ENCODE peak calls at places on chromosomes 13 and 19, in four cellular contexts. O, V, N and T are unnamed samples.

GRCh38 chr19:17394891-17395415 is 957 bp upstream of the CCDC194 start:
- DNase-seq in V (peak; percentile 66), O (peak; percentile 78), N (peak; percentile 80), T (peak; percentile 45)

GRCh38 chr19:27966390-27966816 is 1246.5 kb downstream of the UQCRFS1 start:
- DNase-seq in N (no peak), V (no peak), O (no peak), T (no peak)

GRCh38 chr13:40777166-40777956 is 6.4 kb upstream of the MRPS31 start:
- DNase-seq in N (no peak), V (peak; percentile 27), O (peak; percentile 72), T (no peak)

GRCh38 chr19:16571689-16572331 is 405 bp downstream of the SLC35E1 start:
- DNase-seq in V (no peak), O (no peak), N (peak; percentile 26), T (no peak)

GRCh38 chr19:45769821-45770191 is 754 bp upstream of the SIX5 start:
- DNase-seq in O (peak; percentile 68), N (peak; percentile 50), V (no peak), T (no peak)

GRCh38 chr13:58025821-58026220 is 394.3 kb downstream of the PCDH17 start:
- DNase-seq in O (no peak), N (no peak), V (no peak), T (no peak)

GRCh38 chr13:114097504-114097892 is 34.9 kb downstream of the RASA3 start:
- DNase-seq in O (no peak), N (no peak), V (no peak), T (no peak)

GRCh38 chr19:51224163-51224641 is 678 bp upstream of the CD33 start:
- DNase-seq in N (no peak), V (no peak), O (no peak), T (no peak)

GRCh38 chr19:49125025-49125731 is 5.8 kb downstream of the PPFIA3 start:
- DNase-seq in N (no peak), O (peak; percentile 91), V (no peak), T (no peak)

GRCh38 chr13:31200636-31200970 is 828 bp downstream of the B3GLCT start:
- DNase-seq in N (peak; percentile 61), O (peak; percentile 54), V (peak; percentile 29), T (peak; percentile 20)

GRCh38 chr13:57996717-57997116 is 365.2 kb downstream of the PCDH17 start:
- DNase-seq in N (no peak), V (no peak), O (no peak), T (no peak)

GRCh38 chr13:43878897-43879322 is 630 bp downstream of the CCDC122 start:
- DNase-seq in V (no peak), O (peak; percentile 70), N (peak; percentile 85), T (peak; percentile 30)

GRCh38 chr19:34504809-34505291 is 23.3 kb downstream of the WTIP start:
- DNase-seq in V (no peak), O (no peak), N (no peak), T (no peak)

GRCh38 chr19:47444388-47444821 is 25.1 kb upstream of the MEIS3 start:
- DNase-seq in V (no peak), N (no peak), O (no peak), T (no peak)

GRCh38 chr13:62747629-62748028 is 1332.0 kb upstream of the PCDH20 start:
- DNase-seq in N (no peak), O (no peak), V (no peak), T (no peak)

GRCh38 chr13:41587490-41587889 is 130.1 kb downstream of the RGCC start:
- DNase-seq in N (no peak), O (no peak), V (no peak), T (no peak)

GRCh38 chr19:1235625-1236538 is 1.9 kb downstream of the CBARP start:
- DNase-seq in V (no peak), N (no peak), O (no peak), T (no peak)

GRCh38 chr13:62643007-62643483 is 1227.4 kb upstream of the PCDH20 start:
- DNase-seq in N (no peak), O (no peak), V (no peak), T (no peak)

GRCh38 chr19:7869453-7869909 is 4.7 kb downstream of the PRR36 start:
- DNase-seq in N (no peak), O (peak; percentile 82), V (peak; percentile 81), T (peak; percentile 58)

GRCh38 chr19:1773173-1773572 is 19.9 kb downstream of the ONECUT3 start:
- DNase-seq in N (no peak), O (no peak), V (no peak), T (no peak)

GRCh38 chr19:17184381-17184841 is 30.7 kb upstream of the USE1 start:
- DNase-seq in O (no peak), V (peak; percentile 21), N (no peak), T (peak; percentile 22)

GRCh38 chr13:102277286-102277685 is 124.6 kb downstream of the FGF14 start:
- DNase-seq in N (no peak), O (no peak), V (no peak), T (no peak)

GRCh38 chr13:32092471-32092870 is 60.9 kb downstream of the FRY start:
- DNase-seq in O (no peak), N (no peak), V (no peak), T (no peak)

GRCh38 chr19:17946965-17947784 is 14.4 kb downstream of the CCDC124 start:
- DNase-seq in V (no peak), N (no peak), O (no peak), T (no peak)

GRCh38 chr19:16608290-16608704 is 19.7 kb downstream of the MED26 start:
- DNase-seq in O (no peak), N (peak; percentile 58), V (no peak), T (no peak)

GRCh38 chr19:40284251-40284500 is 969 bp downstream of the AKT2 start:
- DNase-seq in N (no peak), V (no peak), O (no peak), T (no peak)

GRCh38 chr13:79642596-79642995 is 161.6 kb downstream of the NDFIP2 start:
- DNase-seq in O (no peak), N (no peak), V (no peak), T (no peak)

GRCh38 chr13:113532156-113532806 is 41.8 kb upstream of the DCUN1D2 start:
- DNase-seq in O (no peak), N (no peak), V (no peak), T (no peak)

GRCh38 chr19:49368711-49369358 is 5.2 kb downstream of the DKKL1 start:
- DNase-seq in O (no peak), V (no peak), N (no peak), T (no peak)

GRCh38 chr13:112693831-112694497 is 4.1 kb downstream of the ATP11A start:
- DNase-seq in N (peak; percentile 43), O (no peak), V (no peak), T (no peak)

GRCh38 chr19:7987084-7987768 is 18.2 kb downstream of the ELAVL1 start:
- DNase-seq in O (no peak), V (no peak), N (no peak), T (no peak)

GRCh38 chr13:78625384-78625783 is 22.0 kb upstream of the POU4F1 start:
- DNase-seq in N (no peak), V (no peak), O (no peak), T (no peak)

GRCh38 chr19:14769201-14769600 is 9.2 kb downstream of the ADGRE2 start:
- DNase-seq in O (no peak), N (no peak), V (no peak), T (no peak)

GRCh38 chr19:29375429-29376093 is 150.2 kb upstream of the VSTM2B start:
- DNase-seq in O (peak; percentile 3), V (no peak), N (no peak), T (no peak)

GRCh38 chr13:37747071-37747612 is 122.4 kb downstream of the TRPC4 start:
- DNase-seq in N (peak; percentile 25), O (no peak), V (no peak), T (no peak)

GRCh38 chr13:110915874-110916670 is 1.2 kb upstream of the ANKRD10 start:
- DNase-seq in N (peak; percentile 57), O (no peak), V (no peak), T (no peak)

GRCh38 chr13:96898212-96898611 is 96.1 kb downstream of the OXGR1 start:
- DNase-seq in O (no peak), V (no peak), N (peak; percentile 4), T (no peak)